ENCODE peak calls at places on chromosomes 3 and 15, in ten cellular contexts. U is HFF-Myc; S is AG04450; C is LoVo; I is mucosa of gallbladder; A is SHP77 treated with DMSO at 0.1 percent for 48 hours; Y is GOT3; R is NCI-H2081; M is CD8-positive, alpha-beta T cell; O is SJSA1. D is an unnamed sample.

GRCh38 chr15:73899197-73900128 is 26.1 kb downstream of the TBC1D21 start:
- DNase-seq in U (no peak), S (no peak), C (no peak), I (no peak), A (no peak), Y (no peak), R (no peak), M (no peak), O (no peak), D (no peak)

GRCh38 chr15:96337354-96337990 is 7.0 kb downstream of the NR2F2 start:
- DNase-seq in U (no peak), S (no peak), C (no peak), I (peak), A (no peak), Y (no peak), R (no peak), M (no peak), O (peak), D (no peak)

GRCh38 chr3:137746808-137747207 is 17.3 kb upstream of the SOX14 start:
- DNase-seq in U (no peak), S (no peak), C (no peak), I (no peak), A (no peak), Y (no peak), R (no peak), M (no peak), O (no peak), D (no peak)

GRCh38 chr15:101533371-101534140 is 44.0 kb upstream of the PCSK6 start:
- DNase-seq in U (no peak), S (no peak), C (no peak), I (peak), A (no peak), Y (no peak), R (no peak), M (no peak), O (no peak), D (no peak)

GRCh38 chr15:75578206-75578947 is 738 bp downstream of the PTPN9 start:
- DNase-seq in U (no peak), S (no peak), C (peak), I (no peak), A (no peak), Y (no peak), R (no peak), M (peak), O (peak), D (peak)

GRCh38 chr3:82208002-82208710 is 446.7 kb upstream of the GBE1 start:
- DNase-seq in U (no peak), S (no peak), C (no peak), I (no peak), A (no peak), Y (no peak), R (no peak), M (no peak), O (no peak), D (no peak)

GRCh38 chr15:94004697-94005096 is 226.7 kb upstream of the MCTP2 start:
- DNase-seq in U (no peak), S (no peak), C (no peak), I (no peak), A (no peak), Y (no peak), R (no peak), M (no peak), O (no peak), D (no peak)

GRCh38 chr3:40768536-40768935 is 243.8 kb downstream of the ZNF621 start:
- DNase-seq in U (no peak), S (no peak), C (no peak), I (no peak), A (no peak), Y (no peak), R (no peak), M (no peak), O (no peak), D (no peak)

GRCh38 chr15:95086543-95087252 is 855.3 kb downstream of the MCTP2 start:
- DNase-seq in U (peak), S (peak), C (no peak), I (peak), A (no peak), Y (no peak), R (no peak), M (no peak), O (no peak), D (no peak)

GRCh38 chr15:66570842-66571241 is 5.0 kb upstream of the LCTL start:
- DNase-seq in U (no peak), S (no peak), C (no peak), I (no peak), A (no peak), Y (no peak), R (no peak), M (no peak), O (no peak), D (no peak)

GRCh38 chr3:22450785-22451400 is 699.9 kb upstream of the ZNF385D start:
- DNase-seq in U (no peak), S (no peak), C (no peak), I (no peak), A (no peak), Y (no peak), R (no peak), M (no peak), O (no peak), D (no peak)

GRCh38 chr15:98723195-98723594 is 74.9 kb downstream of the IGF1R start:
- DNase-seq in U (no peak), S (no peak), C (no peak), I (no peak), A (no peak), Y (no peak), R (no peak), M (no peak), O (no peak), D (no peak)

GRCh38 chr15:77384589-77385359 is 35.1 kb downstream of the PEAK1 start:
- DNase-seq in U (no peak), S (no peak), C (no peak), I (no peak), A (no peak), Y (no peak), R (no peak), M (no peak), O (no peak), D (no peak)

GRCh38 chr3:66572938-66573710 is 72.3 kb upstream of the LRIG1 start:
- DNase-seq in U (no peak), S (no peak), C (no peak), I (no peak), A (no peak), Y (no peak), R (no peak), M (no peak), O (no peak), D (peak)

GRCh38 chr3:54859204-54859603 is 68.7 kb downstream of the LRTM1 start:
- DNase-seq in U (peak), S (peak), C (peak), I (no peak), A (no peak), Y (no peak), R (no peak), M (no peak), O (no peak), D (no peak)

GRCh38 chr3:176814252-176814651 is 383.0 kb downstream of the TBL1XR1 start:
- DNase-seq in U (peak), S (peak), C (no peak), I (peak), A (no peak), Y (no peak), R (no peak), M (no peak), O (no peak), D (peak)

GRCh38 chr3:69294014-69294771 is 91.7 kb downstream of the FRMD4B start:
- DNase-seq in U (no peak), S (no peak), C (no peak), I (no peak), A (no peak), Y (no peak), R (no peak), M (no peak), O (peak), D (no peak)

GRCh38 chr3:63867225-63867624 is 3.6 kb downstream of the ATXN7 start:
- DNase-seq in U (no peak), S (no peak), C (no peak), I (no peak), A (no peak), Y (no peak), R (no peak), M (no peak), O (no peak), D (no peak)

GRCh38 chr3:123693584-123693983 is 108.7 kb upstream of the HACD2 start:
- DNase-seq in U (no peak), S (no peak), C (no peak), I (no peak), A (no peak), Y (no peak), R (no peak), M (no peak), O (no peak), D (no peak)

GRCh38 chr3:195133462-195133861 is 137.5 kb downstream of the XXYLT1 start:
- DNase-seq in U (no peak), S (peak), C (no peak), I (no peak), A (no peak), Y (no peak), R (peak), M (no peak), O (no peak), D (no peak)

GRCh38 chr3:169895037-169895436 is 16.3 kb upstream of the SAMD7 start:
- DNase-seq in U (no peak), S (no peak), C (no peak), I (no peak), A (no peak), Y (no peak), R (no peak), M (no peak), O (no peak), D (no peak)

GRCh38 chr15:48790716-48791115 is 20.2 kb downstream of the CEP152 start:
- DNase-seq in U (no peak), S (no peak), C (no peak), I (no peak), A (no peak), Y (no peak), R (no peak), M (no peak), O (no peak), D (no peak)

GRCh38 chr3:111244760-111245159 is 173.1 kb downstream of the NECTIN3 start:
- DNase-seq in U (no peak), S (no peak), C (no peak), I (no peak), A (no peak), Y (no peak), R (no peak), M (no peak), O (no peak), D (no peak)

GRCh38 chr3:197750863-197751737 is 1.4 kb downstream of the FYTTD1 start:
- DNase-seq in U (no peak), S (no peak), C (no peak), I (peak), A (no peak), Y (no peak), R (peak), M (peak), O (peak), D (no peak)

GRCh38 chr3:123331006-123331405 is 117.9 kb downstream of the ADCY5 start:
- DNase-seq in U (no peak), S (no peak), C (no peak), I (peak), A (no peak), Y (no peak), R (no peak), M (no peak), O (no peak), D (no peak)

GRCh38 chr3:126370606-126371005 is 13.4 kb upstream of the KLF15 start:
- DNase-seq in U (no peak), S (no peak), C (no peak), I (no peak), A (no peak), Y (no peak), R (no peak), M (no peak), O (no peak), D (no peak)

GRCh38 chr3:196740476-196741400 is 1.1 kb downstream of the PAK2 start:
- DNase-seq in U (no peak), S (no peak), C (peak), I (peak), A (no peak), Y (peak), R (no peak), M (peak), O (peak), D (no peak)

GRCh38 chr3:61562042-61562809 is 855 bp downstream of the PTPRG start:
- DNase-seq in U (no peak), S (no peak), C (no peak), I (no peak), A (no peak), Y (no peak), R (no peak), M (no peak), O (peak), D (no peak)

GRCh38 chr15:66864871-66865281 is 162.8 kb downstream of the SMAD6 start:
- DNase-seq in U (no peak), S (no peak), C (no peak), I (no peak), A (no peak), Y (no peak), R (no peak), M (no peak), O (no peak), D (no peak)

GRCh38 chr3:110138966-110139555 is 801.7 kb upstream of the DPPA4 start:
- DNase-seq in U (no peak), S (no peak), C (no peak), I (no peak), A (no peak), Y (no peak), R (no peak), M (no peak), O (no peak), D (no peak)

GRCh38 chr15:73750951-73751350 is 2.2 kb downstream of the INSYN1 start:
- DNase-seq in U (no peak), S (no peak), C (no peak), I (no peak), A (no peak), Y (no peak), R (no peak), M (no peak), O (no peak), D (no peak)

GRCh38 chr3:108528459-108529231 is 18.2 kb upstream of the MYH15 start:
- DNase-seq in U (no peak), S (no peak), C (no peak), I (no peak), A (no peak), Y (no peak), R (no peak), M (no peak), O (no peak), D (no peak)

GRCh38 chr15:100734606-100735005 is 132.2 kb downstream of the ASB7 start:
- DNase-seq in U (no peak), S (no peak), C (no peak), I (no peak), A (no peak), Y (no peak), R (no peak), M (no peak), O (no peak), D (no peak)

GRCh38 chr3:184029456-184029950 is 2.0 kb upstream of the HTR3D start:
- DNase-seq in U (no peak), S (no peak), C (no peak), I (no peak), A (no peak), Y (no peak), R (no peak), M (no peak), O (no peak), D (no peak)

GRCh38 chr15:39230205-39230916 is 350.5 kb upstream of the THBS1 start:
- DNase-seq in U (peak), S (no peak), C (no peak), I (no peak), A (peak), Y (no peak), R (no peak), M (no peak), O (no peak), D (no peak)

GRCh38 chr3:76065975-76066374 is 280.6 kb upstream of the ZNF717 start:
- DNase-seq in U (no peak), S (no peak), C (no peak), I (no peak), A (no peak), Y (no peak), R (peak), M (no peak), O (no peak), D (no peak)

GRCh38 chr3:188385295-188385694 is 231.3 kb downstream of the LPP start:
- DNase-seq in U (no peak), S (no peak), C (no peak), I (no peak), A (no peak), Y (no peak), R (no peak), M (no peak), O (no peak), D (no peak)